ENCODE peak calls at places on chromosomes 12 and 14, in ten cellular contexts. One of them, this sample, is unnamed.

GRCh38 chr14:91311284-91311662 is 66.8 kb upstream of the GPR68 start:
- DNase-seq in ELR: no peak
- DNase-seq in NCI-H1105: no peak
- DNase-seq in CD8-positive, alpha-beta memory T cell: peak; percentile 66
- DNase-seq in non-pigmented ciliary epithelial cell: no peak
- DNase-seq in NCI-H2081 treated with DMSO at 0.1 percent for 48 hours: no peak
- DNase-seq in DMS153: no peak
- DNase-seq in Ammon's horn: no peak
- DNase-seq in tibial nerve: no peak
- DNase-seq in NCI-H1092: no peak
- DNase-seq in this sample: peak; percentile 66

GRCh38 chr14:98138666-98139065 is 1133.3 kb downstream of the BCL11B start:
- DNase-seq in ELR: no peak
- DNase-seq in NCI-H1105: no peak
- DNase-seq in CD8-positive, alpha-beta memory T cell: peak; percentile 82
- DNase-seq in non-pigmented ciliary epithelial cell: no peak
- DNase-seq in NCI-H2081 treated with DMSO at 0.1 percent for 48 hours: no peak
- DNase-seq in DMS153: no peak
- DNase-seq in Ammon's horn: peak; percentile 48
- DNase-seq in tibial nerve: no peak
- DNase-seq in NCI-H1092: no peak
- DNase-seq in this sample: peak; percentile 87

GRCh38 chr12:68962855-68963455 is 30.0 kb upstream of the CPM start:
- DNase-seq in ELR: no peak
- DNase-seq in NCI-H1105: no peak
- DNase-seq in CD8-positive, alpha-beta memory T cell: no peak
- DNase-seq in non-pigmented ciliary epithelial cell: no peak
- DNase-seq in NCI-H2081 treated with DMSO at 0.1 percent for 48 hours: no peak
- DNase-seq in DMS153: no peak
- DNase-seq in Ammon's horn: no peak
- DNase-seq in tibial nerve: no peak
- DNase-seq in NCI-H1092: no peak
- DNase-seq in this sample: no peak

GRCh38 chr12:19273482-19274330 is 144.2 kb downstream of the PLEKHA5 start:
- DNase-seq in ELR: peak; percentile 98
- DNase-seq in NCI-H1105: peak; percentile 95
- DNase-seq in CD8-positive, alpha-beta memory T cell: peak; percentile 60
- DNase-seq in non-pigmented ciliary epithelial cell: peak; percentile 98
- DNase-seq in NCI-H2081 treated with DMSO at 0.1 percent for 48 hours: peak; percentile 90
- DNase-seq in DMS153: peak; percentile 95
- DNase-seq in Ammon's horn: peak; percentile 15
- DNase-seq in tibial nerve: no peak
- DNase-seq in NCI-H1092: peak; percentile 43
- DNase-seq in this sample: peak; percentile 41

GRCh38 chr12:41663487-41664258 is 475.6 kb downstream of the PDZRN4 start:
- DNase-seq in ELR: peak; percentile 27
- DNase-seq in NCI-H1105: no peak
- DNase-seq in CD8-positive, alpha-beta memory T cell: no peak
- DNase-seq in non-pigmented ciliary epithelial cell: no peak
- DNase-seq in NCI-H2081 treated with DMSO at 0.1 percent for 48 hours: no peak
- DNase-seq in DMS153: no peak
- DNase-seq in Ammon's horn: no peak
- DNase-seq in tibial nerve: no peak
- DNase-seq in NCI-H1092: no peak
- DNase-seq in this sample: no peak

GRCh38 chr12:54980341-54980740 is 4.2 kb downstream of the TESPA1 start:
- DNase-seq in ELR: no peak
- DNase-seq in NCI-H1105: no peak
- DNase-seq in CD8-positive, alpha-beta memory T cell: peak; percentile 37
- DNase-seq in non-pigmented ciliary epithelial cell: no peak
- DNase-seq in NCI-H2081 treated with DMSO at 0.1 percent for 48 hours: no peak
- DNase-seq in DMS153: no peak
- DNase-seq in Ammon's horn: no peak
- DNase-seq in tibial nerve: no peak
- DNase-seq in NCI-H1092: no peak
- DNase-seq in this sample: peak; percentile 28

GRCh38 chr12:124917135-124917840 is 2.8 kb upstream of the UBC start:
- DNase-seq in ELR: peak; percentile 100
- DNase-seq in NCI-H1105: no peak
- DNase-seq in CD8-positive, alpha-beta memory T cell: peak; percentile 93
- DNase-seq in non-pigmented ciliary epithelial cell: peak; percentile 100
- DNase-seq in NCI-H2081 treated with DMSO at 0.1 percent for 48 hours: no peak
- DNase-seq in DMS153: no peak
- DNase-seq in Ammon's horn: peak; percentile 99
- DNase-seq in tibial nerve: peak; percentile 93
- DNase-seq in NCI-H1092: no peak
- DNase-seq in this sample: peak; percentile 92

GRCh38 chr12:356276-356988 is 32.7 kb downstream of the KDM5A start:
- DNase-seq in ELR: peak; percentile 20
- DNase-seq in NCI-H1105: no peak
- DNase-seq in CD8-positive, alpha-beta memory T cell: no peak
- DNase-seq in non-pigmented ciliary epithelial cell: peak; percentile 20
- DNase-seq in NCI-H2081 treated with DMSO at 0.1 percent for 48 hours: no peak
- DNase-seq in DMS153: no peak
- DNase-seq in Ammon's horn: no peak
- DNase-seq in tibial nerve: no peak
- DNase-seq in NCI-H1092: no peak
- DNase-seq in this sample: no peak

GRCh38 chr12:88243886-88244491 is 101.9 kb downstream of the TMTC3 start:
- DNase-seq in ELR: no peak
- DNase-seq in NCI-H1105: no peak
- DNase-seq in CD8-positive, alpha-beta memory T cell: no peak
- DNase-seq in non-pigmented ciliary epithelial cell: no peak
- DNase-seq in NCI-H2081 treated with DMSO at 0.1 percent for 48 hours: no peak
- DNase-seq in DMS153: no peak
- DNase-seq in Ammon's horn: no peak
- DNase-seq in tibial nerve: no peak
- DNase-seq in NCI-H1092: no peak
- DNase-seq in this sample: no peak